ENCODE peak calls at places on chromosomes 16 and 17, in six cellular contexts. O, J, D, P, M and S are unnamed samples.

GRCh38 chr17:47999612-48000011 is 28.7 kb downstream of the CDK5RAP3 start:
- DNase-seq in P (peak), M (no peak), J (no peak), D (no peak), O (peak), S (no peak)

GRCh38 chr16:84630446-84631152 is 12.7 kb upstream of the COTL1 start:
- DNase-seq in J (no peak), P (no peak), D (no peak), O (no peak), M (no peak), S (no peak)

GRCh38 chr17:82630212-82630611 is 18.0 kb downstream of the WDR45B start:
- DNase-seq in J (no peak), M (no peak), D (no peak), P (no peak), O (no peak), S (no peak)

GRCh38 chr16:47965439-47965838 is 190.4 kb downstream of the ABCC12 start:
- DNase-seq in P (peak), O (peak), D (no peak), M (no peak), J (no peak), S (no peak)

GRCh38 chr16:2524339-2524938 is 4.3 kb downstream of the AMDHD2 start:
- DNase-seq in M (no peak), D (no peak), P (no peak), O (no peak), J (no peak), S (no peak)

GRCh38 chr16:87391324-87391949 is 699 bp upstream of the MAP1LC3B start:
- DNase-seq in D (no peak), J (peak), O (no peak), M (no peak), P (no peak), S (no peak)

GRCh38 chr16:3876695-3877094 is 3.8 kb downstream of the CREBBP start:
- DNase-seq in P (no peak), D (no peak), J (no peak), O (peak), M (no peak), S (no peak)

GRCh38 chr17:2262146-2262587 is 41.4 kb downstream of the SMG6 start:
- DNase-seq in J (peak), M (no peak), O (peak), P (no peak), D (no peak), S (no peak)

GRCh38 chr17:63474174-63474913 is 2.5 kb upstream of the ACE start:
- DNase-seq in M (no peak), O (no peak), D (no peak), P (no peak), J (no peak), S (no peak)